ENCODE peak calls at places on chromosomes 2 and 18, in six cellular contexts. X is EL; W is NCI-H1092; Z is caudate nucleus; J is substantia nigra; K is effector CD4-positive, alpha-beta T cell. V is an unnamed sample.

GRCh38 chr2:8115966-8116365 is 565.9 kb upstream of the ID2 start:
- DNase-seq in X (peak), W (no peak), Z (no peak), J (no peak), K (no peak), V (no peak)

GRCh38 chr2:238925816-238926215 is 77.9 kb downstream of the TWIST2 start:
- DNase-seq in X (no peak), W (no peak), Z (no peak), J (no peak), K (no peak), V (no peak)

GRCh38 chr2:5549061-5549601 is 143.1 kb upstream of the SOX11 start:
- DNase-seq in X (no peak), W (no peak), Z (no peak), J (no peak), K (no peak), V (peak)

GRCh38 chr18:26617151-26617554 is 68.8 kb upstream of the KCTD1 start:
- DNase-seq in X (peak), W (no peak), Z (no peak), J (no peak), K (no peak), V (peak)

GRCh38 chr2:144516981-144517824 is 2.7 kb downstream of the ZEB2 start:
- DNase-seq in X (peak), W (no peak), Z (no peak), J (no peak), K (peak), V (peak)

GRCh38 chr2:10883880-10884529 is 27.7 kb upstream of the KCNF1 start:
- DNase-seq in X (no peak), W (no peak), Z (peak), J (no peak), K (no peak), V (no peak)

GRCh38 chr2:180656455-180656847 is 324.0 kb upstream of the UBE2E3 start:
- DNase-seq in X (peak), W (no peak), Z (no peak), J (no peak), K (no peak), V (no peak)

GRCh38 chr18:58593930-58594329 is 35.0 kb downstream of the ALPK2 start:
- DNase-seq in X (no peak), W (no peak), Z (no peak), J (no peak), K (no peak), V (no peak)

GRCh38 chr2:43133708-43134570 is 92.5 kb downstream of the ZFP36L2 start:
- DNase-seq in X (no peak), W (no peak), Z (peak), J (no peak), K (peak), V (no peak)

GRCh38 chr2:44686561-44686960 is 254.9 kb upstream of the SIX3 start:
- DNase-seq in X (peak), W (no peak), Z (no peak), J (no peak), K (no peak), V (peak)

GRCh38 chr2:230256735-230257332 is 31.3 kb downstream of the SP140 start:
- DNase-seq in X (no peak), W (no peak), Z (no peak), J (no peak), K (no peak), V (no peak)

GRCh38 chr2:12507295-12507694 is 209.4 kb upstream of the TRIB2 start:
- DNase-seq in X (peak), W (no peak), Z (no peak), J (no peak), K (peak), V (no peak)

GRCh38 chr18:51513525-51513924 is 316.0 kb upstream of the MEX3C start:
- DNase-seq in X (no peak), W (no peak), Z (no peak), J (no peak), K (no peak), V (peak)

GRCh38 chr2:85826990-85827878 is 61.6 kb downstream of the ST3GAL5 start:
- DNase-seq in X (peak), W (peak), Z (peak), J (peak), K (peak), V (no peak)

GRCh38 chr2:164554487-164554886 is 66.8 kb downstream of the GRB14 start:
- DNase-seq in X (no peak), W (no peak), Z (no peak), J (no peak), K (no peak), V (no peak)

GRCh38 chr2:157420771-157421323 is 23.0 kb downstream of the CYTIP start:
- DNase-seq in X (peak), W (no peak), Z (no peak), J (no peak), K (no peak), V (no peak)

GRCh38 chr18:76448262-76449109 is 46.6 kb downstream of the ZNF516 start:
- DNase-seq in X (no peak), W (no peak), Z (no peak), J (no peak), K (no peak), V (no peak)

GRCh38 chr2:65204461-65205230 is 23.0 kb upstream of the ACTR2 start:
- DNase-seq in X (no peak), W (no peak), Z (no peak), J (no peak), K (no peak), V (no peak)

GRCh38 chr2:100260712-100261620 is 61.3 kb downstream of the LONRF2 start:
- DNase-seq in X (peak), W (peak), Z (peak), J (peak), K (no peak), V (peak)

GRCh38 chr2:134122610-134123009 is 131.3 kb upstream of the MGAT5 start:
- DNase-seq in X (no peak), W (no peak), Z (no peak), J (no peak), K (no peak), V (no peak)

V was measured in retinal pigment epithelial cell.